ENCODE peak calls at places on chromosomes 5 and 9, in six cellular contexts. S is left lung, P is brain microvascular endothelial cell, G is heart right ventricle, M is GM12878, N is A549. U is an unnamed sample.
A peak's percentile ranks its signal among the peaks of the same experiment; 100 is the strongest.

GRCh38 chr5:95847261-95847592 is 24.7 kb upstream of the GLRX start:
- DNase-seq in S (no peak), M (no peak), P (no peak), G (no peak), N (no peak), U (no peak)

GRCh38 chr9:16579872-16580432 is 290.5 kb downstream of the BNC2 start:
- DNase-seq in G (no peak), P (no peak), N (no peak), M (no peak), S (no peak), U (no peak)

GRCh38 chr5:137186759-137187461 is 312.2 kb downstream of the SPOCK1 start:
- DNase-seq in M (no peak), P (peak; percentile 2), S (no peak), G (no peak), N (no peak), U (peak; percentile 83)

GRCh38 chr5:75234251-75234650 is 2.4 kb downstream of the ANKRD31 start:
- DNase-seq in P (no peak), G (no peak), M (no peak), S (no peak), N (no peak), U (no peak)

GRCh38 chr5:36279054-36279698 is 22.5 kb downstream of the RANBP3L start:
- DNase-seq in G (no peak), P (peak; percentile 51), S (no peak), N (no peak), M (no peak), U (peak; percentile 47)

GRCh38 chr5:159451197-159452052 is 121.1 kb upstream of the IL12B start:
- DNase-seq in G (peak; percentile 71), P (peak; percentile 94), N (peak; percentile 75), M (no peak), S (no peak), U (peak; percentile 98)

GRCh38 chr9:115941561-115942315 is 211.9 kb upstream of the PAPPA start:
- DNase-seq in G (no peak), M (no peak), P (peak; percentile 56), S (no peak), N (no peak), U (peak; percentile 69)

GRCh38 chr5:53291528-53291927 is 182.0 kb upstream of the MOCS2 start:
- DNase-seq in M (no peak), S (no peak), N (no peak), G (no peak), P (no peak), U (peak; percentile 79)

GRCh38 chr5:56440871-56441740 is 208.0 kb upstream of the ANKRD55 start:
- DNase-seq in N (peak; percentile 89), S (no peak), M (no peak), G (no peak), P (peak; percentile 68), U (peak; percentile 4)

GRCh38 chr5:10374032-10374431 is 20.5 kb downstream of the MARCHF6 start:
- DNase-seq in G (no peak), M (no peak), S (no peak), P (no peak), N (no peak), U (no peak)

GRCh38 chr5:96778409-96778808 is 29.3 kb downstream of the ERAP1 start:
- DNase-seq in M (no peak), G (no peak), N (no peak), S (no peak), P (no peak), U (no peak)

GRCh38 chr5:15719784-15720183 is 219.8 kb downstream of the FBXL7 start:
- DNase-seq in N (no peak), G (no peak), M (no peak), S (no peak), P (no peak), U (no peak)

GRCh38 chr5:126166368-126166767 is 256.8 kb upstream of the GRAMD2B start:
- DNase-seq in S (no peak), N (no peak), M (no peak), G (no peak), P (no peak), U (no peak)

GRCh38 chr5:67746103-67746502 is 469.5 kb upstream of the PIK3R1 start:
- DNase-seq in M (no peak), N (no peak), P (no peak), S (no peak), G (no peak), U (no peak)

GRCh38 chr5:17243287-17244063 is 26.0 kb downstream of the BASP1 start:
- DNase-seq in P (no peak), G (no peak), N (no peak), S (no peak), M (no peak), U (no peak)

GRCh38 chr9:20636883-20637440 is 14.7 kb upstream of the MLLT3 start:
- DNase-seq in S (no peak), M (no peak), G (no peak), N (no peak), P (peak; percentile 24), U (peak; percentile 30)

GRCh38 chr9:105439428-105439827 is 8.4 kb upstream of the FSD1L start:
- DNase-seq in P (peak; percentile 13), G (peak; percentile 38), N (no peak), S (no peak), M (no peak), U (peak; percentile 45)

GRCh38 chr5:1772634-1773033 is 27.0 kb downstream of the MRPL36 start:
- DNase-seq in S (no peak), P (peak; percentile 48), M (no peak), G (no peak), N (peak; percentile 44), U (peak; percentile 62)

GRCh38 chr9:133973111-133973790 is 18.9 kb downstream of the VAV2 start:
- DNase-seq in S (no peak), P (no peak), N (no peak), G (no peak), M (no peak), U (no peak)

GRCh38 chr5:136135536-136135935 is 2.9 kb downstream of the SMAD5 start:
- DNase-seq in N (no peak), M (no peak), G (no peak), P (no peak), S (no peak), U (peak; percentile 22)

GRCh38 chr9:37424204-37424685 is 1.7 kb downstream of the GRHPR start:
- DNase-seq in G (no peak), M (no peak), P (no peak), S (no peak), N (no peak), U (no peak)
- TF ChIP-seq CTCF in G (no peak), M (no peak), P (no peak), S (no peak), N (no peak), U (no peak)

DNA sequence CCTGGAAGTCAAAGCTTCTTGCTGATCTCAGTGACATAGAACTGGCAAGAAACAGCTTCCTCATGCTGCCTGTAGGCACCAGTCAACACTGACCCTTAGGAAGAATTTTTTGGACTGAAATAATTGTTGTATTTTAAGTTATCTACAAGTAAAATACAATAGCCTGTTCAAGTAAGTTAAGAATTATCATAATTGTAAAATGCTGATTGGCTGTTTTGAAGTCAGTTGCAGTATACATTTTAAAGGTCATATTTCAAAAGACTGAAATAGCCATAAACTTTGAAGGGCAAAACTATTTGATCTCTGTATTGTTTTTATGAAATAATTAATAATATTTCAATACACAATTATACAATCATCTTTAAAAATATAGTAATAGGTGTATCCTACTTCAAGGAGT is 794.9 kb downstream of the MAT2B start:
- DNase-seq in S (no peak), P (no peak), G (no peak), M (no peak), N (no peak), U (peak; percentile 33)
- H3K4me3 ChIP-seq in S (no peak overlapping the region), P (no peak overlapping the region), G (no peak overlapping the region), M (no peak overlapping the region), N (no peak overlapping the region), U (peak overlapping the region; percentile 27)

GRCh38 chr9:90458485-90458884 is 184.1 kb downstream of the DIRAS2 start:
- DNase-seq in M (no peak), G (no peak), P (no peak), N (peak; percentile 60), S (no peak), U (no peak)
- TF ChIP-seq CTCF in M (no peak), G (no peak), P (no peak), N (no peak), S (no peak), U (no peak)

GRCh38 chr5:91277093-91277626 is 106.0 kb downstream of the ARRDC3 start:
- DNase-seq in S (no peak), P (peak; percentile 3), M (no peak), N (no peak), G (no peak), U (peak; percentile 13)

GRCh38 chr5:91271999-91272398 is 111.1 kb downstream of the ARRDC3 start:
- DNase-seq in M (peak; percentile 76), S (no peak), P (no peak), G (no peak), N (no peak), U (no peak)

GRCh38 chr5:91269198-91269597 is 113.9 kb downstream of the ARRDC3 start:
- DNase-seq in N (no peak), M (no peak), S (no peak), G (no peak), P (no peak), U (no peak)

GRCh38 chr5:91277840-91278239 is 105.3 kb downstream of the ARRDC3 start:
- DNase-seq in S (no peak), N (no peak), P (no peak), M (no peak), G (no peak), U (peak; percentile 18)

GRCh38 chr5:91272858-91273257 is 110.3 kb downstream of the ARRDC3 start:
- DNase-seq in G (no peak), P (peak; percentile 55), M (peak; percentile 84), S (no peak), N (peak; percentile 22), U (peak; percentile 19)
- H3K4me3 ChIP-seq in G (no peak overlapping the region), P (no peak overlapping the region), M (peak overlapping the region; percentile 32), S (no peak overlapping the region), N (no peak overlapping the region), U (no peak overlapping the region)

GRCh38 chr9:137236936-137237421 is 4.1 kb upstream of the TUBB4B start:
- DNase-seq in S (no peak), N (no peak), G (no peak), P (no peak), M (no peak), U (no peak)

GRCh38 chr9:137240321-137240840 is 706 bp upstream of the TUBB4B start:
- DNase-seq in P (peak; percentile 40), S (peak; percentile 84), M (no peak), G (peak; percentile 79), N (peak; percentile 80), U (peak; percentile 71)

GRCh38 chr9:137235424-137236237 is 4.9 kb downstream of the SLC34A3 start:
- DNase-seq in P (no peak), M (no peak), S (no peak), G (no peak), N (no peak), U (no peak)

GRCh38 chr9:137236238-137236935 is 4.7 kb upstream of the TUBB4B start:
- DNase-seq in N (peak; percentile 82), P (peak; percentile 60), M (no peak), S (peak; percentile 85), G (peak; percentile 85), U (peak; percentile 69)

GRCh38 chr9:137237759-137238726 is 3.0 kb upstream of the TUBB4B start:
- DNase-seq in P (no peak), S (no peak), M (no peak), N (peak; percentile 42), G (no peak), U (no peak)
- TF ChIP-seq CTCF in P (no peak), S (no peak), M (no peak), N (no peak), G (no peak), U (no peak)

GRCh38 chr5:14712666-14713065 is 48.1 kb downstream of the OTULIN start:
- DNase-seq in M (no peak), N (no peak), P (no peak), S (no peak), G (no peak), U (no peak)
- H3K4me3 ChIP-seq in M (no peak overlapping the region), N (no peak overlapping the region), P (no peak overlapping the region), S (no peak overlapping the region), G (no peak overlapping the region), U (no peak overlapping the region)

U was measured in fibroblast of the aortic adventitia.